ENCODE peak calls at places on chromosomes 13 and 19, in ten cellular contexts. H is A673; V is GM13977; C is body of pancreas; A is AML-193; B is HFF-Myc; Q is activated CD8-positive, alpha-beta memory T cell treated with anti-CD3 and anti-CD28 coated beads, Interleukin-2, amount 50 U/mL, for 4 hours; N is SHP77 treated with DMSO at 0.1 percent for 48 hours; G is PC-9; R is heart right ventricle. Z is an unnamed sample.

GRCh38 chr13:24280722-24281121 is 28.7 kb upstream of the C1QTNF9 start:
- DNase-seq in A (no peak), C (no peak), G (no peak), N (no peak), B (no peak), H (no peak), Q (no peak), V (no peak), R (no peak), Z (no peak)

GRCh38 chr13:96527497-96527896 is 437.6 kb downstream of the HS6ST3 start:
- DNase-seq in H (no peak), B (no peak), C (no peak), A (no peak), R (no peak), N (no peak), Q (no peak), V (no peak), G (no peak), Z (no peak)

GRCh38 chr19:42068361-42068755 is 1.6 kb downstream of the GRIK5 start:
- DNase-seq in H (no peak), B (no peak), R (no peak), G (no peak), Q (no peak), V (no peak), C (no peak), N (no peak), A (no peak), Z (peak; percentile 54)

GRCh38 chr13:98155475-98156111 is 12.7 kb downstream of the FARP1 start:
- DNase-seq in C (peak; percentile 46), B (no peak), G (no peak), Q (no peak), R (no peak), N (no peak), A (no peak), H (peak; percentile 75), V (no peak), Z (no peak)

GRCh38 chr19:48341006-48341405 is 15.7 kb downstream of the EMP3 start:
- DNase-seq in B (no peak), N (no peak), H (no peak), R (no peak), A (no peak), V (no peak), G (no peak), C (peak; percentile 35), Q (no peak), Z (no peak)

GRCh38 chr13:29925457-29925856 is 75.0 kb upstream of the UBL3 start:
- DNase-seq in R (peak; percentile 30), V (no peak), Q (no peak), N (peak; percentile 14), C (peak; percentile 96), G (peak; percentile 75), H (peak; percentile 68), A (peak; percentile 63), B (no peak), Z (no peak)

GRCh38 chr13:79404361-79404760 is 1.7 kb downstream of the RBM26 start:
- DNase-seq in Q (no peak), A (no peak), G (no peak), N (no peak), C (no peak), V (no peak), B (no peak), H (no peak), R (no peak), Z (no peak)

GRCh38 chr19:54430306-54431254 is 15.3 kb downstream of the TTYH1 start:
- DNase-seq in V (peak; percentile 82), R (peak; percentile 72), C (peak; percentile 70), A (no peak), Q (peak; percentile 51), N (no peak), H (peak; percentile 81), B (no peak), G (peak; percentile 81), Z (peak; percentile 80)

GRCh38 chr19:51354742-51355148 is 11.4 kb downstream of the ETFB start:
- DNase-seq in B (no peak), V (no peak), G (no peak), Q (no peak), H (peak; percentile 37), A (no peak), N (no peak), R (no peak), C (no peak), Z (no peak)

GRCh38 chr19:11324079-11324661 is 15.3 kb downstream of the RAB3D start:
- DNase-seq in Q (no peak), V (peak; percentile 64), B (peak; percentile 79), R (peak; percentile 63), A (peak; percentile 100), H (peak; percentile 83), N (peak; percentile 5), G (peak; percentile 83), C (peak; percentile 77), Z (peak; percentile 93)

GRCh38 chr19:920051-920857 is 3.1 kb downstream of the KISS1R start:
- DNase-seq in A (peak; percentile 40), G (peak; percentile 59), Q (peak; percentile 67), R (no peak), N (no peak), V (peak; percentile 85), C (peak; percentile 55), B (no peak), H (peak; percentile 65), Z (no peak)

GRCh38 chr13:92719868-92720267 is 506.7 kb upstream of the GPC6 start:
- DNase-seq in C (no peak), A (no peak), R (no peak), B (no peak), H (no peak), N (peak; percentile 19), V (no peak), Q (no peak), G (no peak), Z (no peak)

GRCh38 chr13:60716296-60716695 is 319.3 kb downstream of the TDRD3 start:
- DNase-seq in N (no peak), A (no peak), R (no peak), C (no peak), Q (no peak), V (no peak), B (no peak), H (no peak), G (no peak), Z (no peak)

GRCh38 chr19:35098413-35099049 is 17.1 kb upstream of the FXYD3 start:
- DNase-seq in A (no peak), B (no peak), Q (no peak), H (no peak), R (peak; percentile 57), C (peak; percentile 95), G (no peak), V (no peak), N (no peak), Z (no peak)

GRCh38 chr13:96780105-96780504 is 214.2 kb downstream of the OXGR1 start:
- DNase-seq in V (no peak), H (no peak), G (no peak), A (no peak), R (no peak), C (no peak), B (no peak), Q (no peak), N (no peak), Z (no peak)

GRCh38 chr13:77345150-77345780 is 18.4 kb upstream of the MYCBP2 start:
- DNase-seq in Q (no peak), A (peak; percentile 44), B (no peak), N (peak; percentile 49), R (no peak), C (no peak), H (no peak), G (no peak), V (no peak), Z (no peak)

GRCh38 chr13:34926513-34926912 is 15.6 kb upstream of the NBEA start:
- DNase-seq in R (no peak), A (no peak), B (no peak), N (no peak), C (no peak), H (peak; percentile 49), G (no peak), Q (no peak), V (no peak), Z (no peak)